ENCODE peak calls at places on chromosomes 3 and 15, in five cellular contexts. G is hepatocyte; C is ovary; E is activated CD8-positive, alpha-beta memory T cell treated with anti-CD3 and anti-CD28 coated beads, Interleukin-2, amount 10 ng/mL, durations not matched to agents 7 days and 5 days; U is NCI-H510A treated with DMSO at 0.1 percent for 48 hours. O is an unnamed sample.

GRCh38 chr3:43455233-43455632 is 166.6 kb downstream of the ANO10 start:
- DNase-seq in G (peak), C (no peak), E (no peak), U (no peak), O (no peak)

GRCh38 chr3:190306513-190307163 is 15.6 kb downstream of the CLDN1 start:
- DNase-seq in G (peak), C (peak), E (no peak), U (peak), O (no peak)

GRCh38 chr15:74423443-74424257 is 10.1 kb downstream of the SEMA7A start:
- DNase-seq in G (no peak), C (peak), E (no peak), U (no peak), O (no peak)

GRCh38 chr3:27559835-27560234 is 75.7 kb upstream of the SLC4A7 start:
- DNase-seq in G (peak), C (peak), E (no peak), U (no peak), O (peak)

GRCh38 chr3:171646357-171647133 is 163.7 kb downstream of the PLD1 start:
- DNase-seq in G (peak), C (no peak), E (no peak), U (peak), O (no peak)

GRCh38 chr3:50616770-50617095 is 218 bp upstream of the MAPKAPK3 start:
- DNase-seq in G (peak), C (peak), E (peak), U (peak), O (peak)

GRCh38 chr15:77821959-77822256 is 189.2 kb upstream of the LINGO1 start:
- DNase-seq in G (no peak), C (no peak), E (no peak), U (no peak), O (no peak)

GRCh38 chr15:64461577-64462162 is 1.3 kb downstream of the ZNF609 start:
- DNase-seq in G (peak), C (no peak), E (peak), U (no peak), O (no peak)

GRCh38 chr3:57544181-57545125 is at the start of gene DNAH12:
- DNase-seq in G (peak), C (peak), E (peak), U (peak), O (no peak)

GRCh38 chr3:124883766-124884473 is 3.2 kb downstream of the ITGB5 start:
- DNase-seq in G (no peak), C (no peak), E (no peak), U (no peak), O (no peak)

GRCh38 chr3:124829175-124829818 is 57.9 kb downstream of the ITGB5 start:
- DNase-seq in G (no peak), C (no peak), E (no peak), U (no peak), O (peak)

GRCh38 chr3:46065294-46065705 is 38.0 kb upstream of the XCR1 start:
- DNase-seq in G (peak), C (no peak), E (peak), U (peak), O (peak)

GRCh38 chr3:174016186-174016585 is 618.6 kb downstream of the NLGN1 start:
- DNase-seq in G (no peak), C (no peak), E (no peak), U (no peak), O (no peak)

GRCh38 chr15:31439328-31439727 is 112.7 kb downstream of the KLF13 start:
- DNase-seq in G (no peak), C (no peak), E (peak), U (no peak), O (no peak)

GRCh38 chr15:84813931-84814330 is 3.2 kb upstream of the ALPK3 start:
- DNase-seq in G (no peak), C (no peak), E (no peak), U (no peak), O (no peak)

GRCh38 chr15:99485992-99486370 is 79.8 kb upstream of the MEF2A start:
- DNase-seq in G (no peak), C (no peak), E (no peak), U (no peak), O (no peak)

GRCh38 chr3:170603770-170604510 is 18.1 kb upstream of the SLC7A14 start:
- DNase-seq in G (no peak), C (no peak), E (no peak), U (no peak), O (no peak)

GRCh38 chr3:157136647-157137387 is 23.1 kb downstream of the CCNL1 start:
- DNase-seq in G (peak), C (no peak), E (peak), U (no peak), O (no peak)

GRCh38 chr15:72948662-72949061 is 103.6 kb upstream of the NEO1 start:
- DNase-seq in G (no peak), C (no peak), E (no peak), U (no peak), O (no peak)

GRCh38 chr3:152298393-152299242 is 29.9 kb downstream of the MBNL1 start:
- DNase-seq in G (peak), C (peak), E (peak), U (peak), O (peak)

GRCh38 chr15:42118650-42119531 is 24.5 kb upstream of the PLA2G4D start:
- DNase-seq in G (peak), C (no peak), E (no peak), U (peak), O (no peak)

GRCh38 chr3:52477076-52477895 is 17.9 kb upstream of the STAB1 start:
- DNase-seq in G (no peak), C (no peak), E (no peak), U (no peak), O (peak)

GRCh38 chr3:114144909-114145688 is 33.8 kb downstream of the DRD3 start:
- DNase-seq in G (no peak), C (no peak), E (peak), U (no peak), O (peak)

GRCh38 chr3:196620228-196620627 is 19.3 kb upstream of the NRROS start:
- DNase-seq in G (no peak), C (no peak), E (peak), U (peak), O (peak)

GRCh38 chr3:40294434-40294833 is 15.1 kb upstream of the EIF1B start:
- DNase-seq in G (no peak), C (no peak), E (no peak), U (no peak), O (no peak)